ENCODE peak calls at places on chromosomes 7 and 10, in four cellular contexts. X, I, W and L are unnamed samples.

GRCh38 chr10:71423936-71424335 is 27.2 kb downstream of the CDH23 start:
- DNase-seq in X (no peak), I (no peak), W (no peak), L (no peak)

GRCh38 chr7:125775319-125775718 is 845.7 kb upstream of the POT1 start:
- DNase-seq in X (no peak), I (no peak), W (no peak), L (no peak)

GRCh38 chr10:132748545-132749427 is 37.2 kb downstream of the NKX6-2 start:
- DNase-seq in X (no peak), I (no peak), W (no peak), L (no peak)

GRCh38 chr7:75937958-75938786 is 23.2 kb downstream of the POR start:
- DNase-seq in X (no peak), I (no peak), W (peak), L (no peak)

GRCh38 chr7:151886783-151887182 is 9.9 kb upstream of the PRKAG2 start:
- DNase-seq in X (no peak), I (no peak), W (no peak), L (no peak)

GRCh38 chr10:77328272-77328816 is 309.3 kb downstream of the KCNMA1 start:
- DNase-seq in X (no peak), I (no peak), W (peak), L (no peak)

GRCh38 chr10:36114913-36115312 is 472.8 kb upstream of the FZD8 start:
- DNase-seq in X (no peak), I (no peak), W (no peak), L (no peak)

GRCh38 chr7:76069238-76069638 is 21.3 kb downstream of the MDH2 start:
- DNase-seq in X (no peak), I (peak), W (peak), L (no peak)

GRCh38 chr10:1638889-1639418 is 98.4 kb downstream of the ADARB2 start:
- DNase-seq in X (no peak), I (no peak), W (no peak), L (no peak)

GRCh38 chr10:52229271-52229931 is 84.7 kb upstream of the DKK1 start:
- DNase-seq in X (no peak), I (no peak), W (no peak), L (no peak)

GRCh38 chr10:31194986-31195385 is 124.0 kb upstream of the ZEB1 start:
- DNase-seq in X (no peak), I (no peak), W (no peak), L (no peak)

GRCh38 chr10:102344067-102344466 is 51.4 kb upstream of the NFKB2 start:
- DNase-seq in X (no peak), I (no peak), W (no peak), L (no peak)

GRCh38 chr7:44149571-44150465 is 8.7 kb upstream of the MYL7 start:
- DNase-seq in X (no peak), I (no peak), W (no peak), L (no peak)

GRCh38 chr7:128197989-128198580 is 43.0 kb upstream of the LEP start:
- DNase-seq in X (no peak), I (no peak), W (no peak), L (no peak)

DNA sequence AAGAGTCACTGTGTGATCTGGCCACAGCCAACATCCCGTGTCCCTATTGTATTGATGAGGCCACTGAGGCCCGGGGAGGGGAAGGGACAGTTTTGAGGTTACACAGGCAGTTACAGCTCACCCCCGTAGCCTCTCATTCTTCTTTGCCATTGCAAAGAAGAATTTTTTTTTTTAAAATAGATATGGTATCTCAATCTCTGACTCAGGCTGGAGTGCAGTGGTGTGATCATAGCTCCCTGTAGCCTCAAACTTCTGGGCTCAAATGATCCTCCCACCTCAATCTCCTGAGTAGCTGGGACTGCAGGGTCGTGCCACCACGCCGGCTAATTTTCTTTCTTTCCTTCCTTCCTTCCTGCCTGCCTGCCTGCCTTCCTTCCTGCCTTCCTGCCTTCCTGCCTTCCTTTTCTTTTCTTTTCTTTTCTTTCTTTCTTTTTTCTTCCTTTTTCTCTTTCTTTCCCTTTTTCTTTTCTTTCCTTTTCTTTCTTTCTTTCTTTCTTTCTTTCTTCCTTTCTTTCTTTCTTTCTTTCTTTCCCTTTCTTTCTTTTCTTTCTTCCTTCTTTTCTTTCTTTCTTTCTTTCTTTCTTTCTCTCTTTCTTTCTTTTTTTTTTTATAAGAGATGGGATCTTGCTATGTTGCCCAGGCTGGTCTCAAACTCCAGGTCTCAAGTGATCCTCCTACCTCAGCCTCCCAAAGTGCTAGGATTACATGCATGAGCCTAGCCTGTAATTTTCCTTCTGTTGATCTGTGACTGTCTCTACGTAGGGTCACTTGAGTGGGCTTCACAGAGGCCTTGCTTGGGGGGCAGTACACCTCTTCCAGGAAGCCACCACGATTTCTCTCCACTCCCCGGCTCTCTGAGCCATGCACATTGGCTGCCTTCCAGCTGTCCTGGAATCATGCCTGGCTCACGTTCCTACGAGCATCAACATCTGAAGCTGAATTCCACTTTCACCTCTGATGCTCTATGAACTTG is 31.3 kb downstream of the TMEM270 start:
- DNase-seq in X (no peak), I (no peak), W (no peak), L (no peak)
- TF ChIP-seq POLR2AphosphoS5 in X (no peak), I (no peak), W (no peak), L (no peak)

DNA sequence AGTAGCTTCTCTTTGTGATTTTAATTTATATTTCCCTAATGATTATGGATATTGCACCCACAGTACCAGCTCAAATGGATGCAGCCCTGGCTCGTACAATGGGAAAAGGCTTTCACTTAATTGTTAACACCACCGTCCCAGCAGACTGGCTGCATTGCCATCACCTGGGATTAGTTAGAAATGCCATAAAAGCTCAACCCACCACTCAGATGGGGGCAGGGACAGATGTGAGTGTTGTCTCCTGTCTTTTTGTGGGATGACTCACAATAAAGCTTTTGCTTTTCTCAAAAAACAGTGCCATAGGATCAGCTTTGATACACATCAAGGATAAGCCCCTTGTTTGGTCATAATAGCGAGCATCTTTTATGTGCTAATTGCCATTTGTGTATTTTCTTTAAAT is 729.1 kb downstream of the TNS3 start:
- DNase-seq in X (no peak), I (no peak), W (no peak), L (no peak)
- TF ChIP-seq SPI1 in X (no peak), I (no peak), W (no peak), L (no peak)

DNA sequence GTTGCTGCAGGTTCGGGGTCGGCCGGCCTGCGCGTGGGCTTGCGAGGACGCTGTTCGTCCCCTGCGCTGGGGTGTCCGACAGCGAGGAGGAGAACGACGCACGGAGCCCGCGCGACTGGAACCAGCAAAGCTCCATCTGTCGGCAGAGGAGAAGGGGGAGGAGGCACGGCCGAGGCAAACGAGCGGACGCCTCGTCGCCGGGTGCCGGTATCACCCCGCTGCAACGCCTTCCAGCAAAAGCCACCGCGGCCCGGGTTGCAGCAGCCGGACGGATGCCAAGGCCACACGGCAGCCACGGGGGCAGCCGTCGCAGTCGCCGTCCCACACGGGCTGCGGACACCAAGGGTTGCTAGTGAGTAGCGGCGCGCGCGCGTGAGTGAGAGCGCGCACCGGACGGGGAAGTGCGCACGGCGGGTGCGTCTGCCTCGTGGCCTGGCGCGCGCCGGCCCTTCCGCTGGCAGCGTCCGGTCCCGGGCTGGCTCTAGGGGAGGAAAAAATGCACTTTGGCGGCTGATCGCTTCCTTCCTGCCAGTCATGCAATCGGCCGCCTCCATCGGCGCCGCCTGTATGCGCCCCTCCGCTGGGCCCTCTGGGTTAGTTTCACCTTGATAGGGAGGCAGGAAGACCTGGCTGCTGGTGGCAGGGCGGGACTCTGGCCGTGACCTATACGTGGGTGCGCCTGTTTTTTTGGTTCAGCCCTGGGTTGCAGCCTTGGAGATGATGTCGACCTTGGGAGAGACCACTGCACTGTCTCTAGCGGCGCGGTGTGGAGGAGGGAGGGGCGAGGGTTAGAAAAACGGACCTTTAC is 446 bp downstream of the STAMBPL1 start:
- DNase-seq in X (peak), I (peak), W (no peak), L (peak)
- TF ChIP-seq POLR2AphosphoS5 in X (peak), I (peak), W (no peak), L (peak)

GRCh38 chr7:94649313-94649924 is 6.5 kb downstream of the SGCE start:
- DNase-seq in X (no peak), I (no peak), W (no peak), L (no peak)
- TF ChIP-seq SPI1 in X (peak), I (no peak), W (no peak), L (peak)

GRCh38 chr10:27482984-27483956 is 20.8 kb upstream of the RAB18 start:
- DNase-seq in X (no peak), I (no peak), W (no peak), L (no peak)

GRCh38 chr10:27481486-27481885 is 22.6 kb upstream of the RAB18 start:
- DNase-seq in X (no peak), I (no peak), W (no peak), L (no peak)

GRCh38 chr10:27485986-27486385 is 18.1 kb upstream of the RAB18 start:
- DNase-seq in X (no peak), I (no peak), W (no peak), L (no peak)

GRCh38 chr10:27490807-27491206 is 13.3 kb upstream of the RAB18 start:
- DNase-seq in X (no peak), I (no peak), W (no peak), L (no peak)

DNA sequence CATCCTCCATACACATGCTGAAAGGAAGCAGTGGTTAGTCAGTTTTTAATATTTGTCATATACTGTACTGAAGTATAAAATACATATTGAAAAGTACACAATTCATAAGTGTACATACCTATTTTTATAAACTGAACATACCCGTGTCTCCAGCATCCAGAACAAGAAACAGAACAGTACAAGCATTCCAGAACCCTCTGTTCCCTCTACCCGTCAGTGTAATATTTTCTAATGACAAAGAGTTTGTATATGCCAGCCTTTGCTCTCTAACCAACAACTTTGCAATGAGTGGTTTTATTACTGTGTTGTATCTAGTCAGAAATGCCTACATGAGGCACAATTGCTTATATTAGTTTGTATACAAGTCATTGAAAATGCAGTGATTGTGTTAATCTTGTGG is 18.7 kb upstream of the RAB18 start:
- DNase-seq in X (no peak), I (no peak), W (no peak), L (no peak)
- TF ChIP-seq POLR2AphosphoS5 in X (no peak), I (no peak), W (no peak), L (no peak)

GRCh38 chr10:49053998-49054692 is 61.2 kb downstream of the VSTM4 start:
- DNase-seq in X (no peak), I (no peak), W (no peak), L (no peak)

GRCh38 chr10:49053053-49053997 is 62.0 kb downstream of the VSTM4 start:
- DNase-seq in X (peak), I (no peak), W (no peak), L (no peak)

GRCh38 chr10:49049660-49050059 is 65.7 kb downstream of the VSTM4 start:
- DNase-seq in X (no peak), I (no peak), W (no peak), L (no peak)

GRCh38 chr10:49050338-49050737 is 65.0 kb downstream of the VSTM4 start:
- DNase-seq in X (no peak), I (no peak), W (no peak), L (no peak)

DNA sequence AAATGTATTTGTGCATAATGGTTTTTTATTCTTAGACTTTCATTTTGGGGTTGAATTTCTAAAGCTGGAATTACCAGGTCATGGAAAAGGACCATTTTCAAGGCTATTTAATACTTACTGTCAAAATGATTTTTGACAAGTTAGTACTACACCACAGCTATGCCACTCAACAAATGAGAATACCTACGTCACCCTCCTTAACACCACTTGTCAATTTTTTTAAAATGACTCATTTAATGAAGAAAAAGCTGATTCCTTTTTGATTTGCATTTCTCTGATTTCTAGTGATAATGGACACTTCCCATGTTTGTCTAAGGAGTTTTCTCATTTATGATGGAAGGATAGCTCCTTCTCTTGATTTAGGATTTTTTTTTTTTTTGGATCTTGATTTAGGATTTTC is 63.3 kb downstream of the VSTM4 start:
- DNase-seq in X (no peak), I (no peak), W (no peak), L (no peak)
- TF ChIP-seq SPI1 in X (no peak), I (no peak), W (no peak), L (no peak)

DNA sequence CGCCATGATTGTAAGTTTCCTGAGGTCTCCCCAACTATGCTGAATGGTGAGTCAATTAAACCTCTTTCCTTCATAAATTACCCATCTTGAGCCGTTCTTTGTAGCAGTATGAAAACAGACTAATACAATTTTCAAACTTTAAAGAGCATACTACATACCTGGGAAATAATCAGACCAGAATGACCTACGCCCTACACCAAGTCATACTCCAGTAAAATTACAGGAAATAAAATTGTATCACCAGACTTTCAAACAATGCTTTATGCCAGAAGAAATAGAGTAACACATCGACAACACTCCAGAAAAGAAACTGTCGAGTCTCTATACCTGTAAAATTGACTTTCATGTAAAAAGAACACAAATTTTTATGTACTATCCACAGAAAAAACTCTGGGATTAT is 18.7 kb downstream of the RSU1 start:
- DNase-seq in X (no peak), I (no peak), W (no peak), L (no peak)
- TF ChIP-seq POLR2AphosphoS5 in X (no peak), I (no peak), W (no peak), L (no peak)

GRCh38 chr10:114523876-114524275 is 119.6 kb upstream of the AFAP1L2 start:
- DNase-seq in X (no peak), I (no peak), W (no peak), L (no peak)
- TF ChIP-seq SPI1 in X (no peak), I (no peak), W (no peak), L (no peak)

DNA sequence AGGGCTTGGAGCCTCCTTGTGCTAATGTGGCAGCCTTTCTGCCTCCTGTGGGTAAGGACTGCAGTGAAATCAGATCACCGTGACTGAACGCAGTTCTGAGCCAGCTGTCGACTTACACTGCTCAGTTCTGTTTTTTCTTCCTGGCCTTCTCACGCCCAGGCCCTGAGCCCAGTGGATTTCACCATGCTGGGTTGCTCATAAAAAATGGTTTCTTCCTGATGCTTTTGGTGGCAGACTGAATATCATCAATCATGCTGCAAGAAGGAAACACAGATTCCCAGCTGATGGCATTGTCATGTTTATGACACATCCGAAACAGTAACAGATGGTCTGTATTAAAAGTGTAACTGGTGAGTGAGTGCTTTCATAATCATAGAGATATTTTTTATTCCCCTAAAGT is 389.6 kb downstream of the GALNT17 start:
- DNase-seq in X (no peak), I (no peak), W (no peak), L (no peak)
- TF ChIP-seq POLR2AphosphoS5 in X (no peak), I (no peak), W (no peak), L (no peak)